ENCODE peak calls at places on chromosomes 2 and 18, in ten cellular contexts. One of them, this sample, is unnamed.

GRCh38 chr2:29459445-29460179 is 344.4 kb downstream of the CLIP4 start:
- DNase-seq in heart left ventricle: no peak
- DNase-seq in D341Med: no peak
- DNase-seq in NCI-H82: no peak
- DNase-seq in EH: peak
- DNase-seq in ureter: no peak
- DNase-seq in GM04504: peak
- DNase-seq in A172: no peak
- DNase-seq in kidney tubule cell: peak
- DNase-seq in SK-N-DZ: no peak
- DNase-seq in this sample: peak

GRCh38 chr18:46622999-46623398 is 34.0 kb downstream of the LOXHD1 start:
- DNase-seq in heart left ventricle: no peak
- DNase-seq in D341Med: peak
- DNase-seq in NCI-H82: peak
- DNase-seq in EH: peak
- DNase-seq in ureter: no peak
- DNase-seq in GM04504: no peak
- DNase-seq in A172: no peak
- DNase-seq in kidney tubule cell: peak
- DNase-seq in SK-N-DZ: no peak
- DNase-seq in this sample: peak

GRCh38 chr18:8667846-8668245 is 37.5 kb upstream of the MTCL1 start:
- DNase-seq in heart left ventricle: no peak
- DNase-seq in D341Med: no peak
- DNase-seq in NCI-H82: no peak
- DNase-seq in EH: peak
- DNase-seq in ureter: no peak
- DNase-seq in GM04504: no peak
- DNase-seq in A172: no peak
- DNase-seq in kidney tubule cell: no peak
- DNase-seq in SK-N-DZ: no peak
- DNase-seq in this sample: no peak

GRCh38 chr18:21391074-21391673 is 149.1 kb downstream of the GREB1L start:
- DNase-seq in heart left ventricle: no peak
- DNase-seq in D341Med: no peak
- DNase-seq in NCI-H82: no peak
- DNase-seq in EH: peak
- DNase-seq in ureter: no peak
- DNase-seq in GM04504: peak
- DNase-seq in A172: peak
- DNase-seq in kidney tubule cell: peak
- DNase-seq in SK-N-DZ: no peak
- DNase-seq in this sample: peak

GRCh38 chr2:54683596-54683995 is 39.9 kb upstream of the EML6 start:
- DNase-seq in heart left ventricle: no peak
- DNase-seq in D341Med: no peak
- DNase-seq in NCI-H82: no peak
- DNase-seq in EH: no peak
- DNase-seq in ureter: no peak
- DNase-seq in GM04504: no peak
- DNase-seq in A172: no peak
- DNase-seq in kidney tubule cell: no peak
- DNase-seq in SK-N-DZ: no peak
- DNase-seq in this sample: no peak

GRCh38 chr2:165471349-165471975 is 2.0 kb downstream of the CSRNP3 start:
- DNase-seq in heart left ventricle: no peak
- DNase-seq in D341Med: no peak
- DNase-seq in NCI-H82: peak
- DNase-seq in EH: no peak
- DNase-seq in ureter: no peak
- DNase-seq in GM04504: no peak
- DNase-seq in A172: no peak
- DNase-seq in kidney tubule cell: no peak
- DNase-seq in SK-N-DZ: peak
- DNase-seq in this sample: no peak

GRCh38 chr2:150478206-150478974 is 9.1 kb downstream of the RND3 start:
- DNase-seq in heart left ventricle: no peak
- DNase-seq in D341Med: no peak
- DNase-seq in NCI-H82: no peak
- DNase-seq in EH: peak
- DNase-seq in ureter: no peak
- DNase-seq in GM04504: peak
- DNase-seq in A172: no peak
- DNase-seq in kidney tubule cell: peak
- DNase-seq in SK-N-DZ: no peak
- DNase-seq in this sample: no peak

GRCh38 chr2:208077286-208077685 is 47.0 kb downstream of the CRYGD start:
- DNase-seq in heart left ventricle: no peak
- DNase-seq in D341Med: no peak
- DNase-seq in NCI-H82: no peak
- DNase-seq in EH: peak
- DNase-seq in ureter: no peak
- DNase-seq in GM04504: no peak
- DNase-seq in A172: no peak
- DNase-seq in kidney tubule cell: no peak
- DNase-seq in SK-N-DZ: no peak
- DNase-seq in this sample: no peak

GRCh38 chr2:32003791-32004190 is 7.0 kb downstream of the MEMO1 start:
- DNase-seq in heart left ventricle: no peak
- DNase-seq in D341Med: no peak
- DNase-seq in NCI-H82: no peak
- DNase-seq in EH: no peak
- DNase-seq in ureter: no peak
- DNase-seq in GM04504: no peak
- DNase-seq in A172: no peak
- DNase-seq in kidney tubule cell: no peak
- DNase-seq in SK-N-DZ: no peak
- DNase-seq in this sample: no peak

GRCh38 chr18:59957957-59958356 is 58.2 kb downstream of the PMAIP1 start:
- DNase-seq in heart left ventricle: peak
- DNase-seq in D341Med: peak
- DNase-seq in NCI-H82: peak
- DNase-seq in EH: peak
- DNase-seq in ureter: peak
- DNase-seq in GM04504: peak
- DNase-seq in A172: peak
- DNase-seq in kidney tubule cell: peak
- DNase-seq in SK-N-DZ: peak
- DNase-seq in this sample: no peak

GRCh38 chr2:239811806-239812560 is 213.2 kb downstream of the NDUFA10 start:
- DNase-seq in heart left ventricle: peak
- DNase-seq in D341Med: no peak
- DNase-seq in NCI-H82: no peak
- DNase-seq in EH: no peak
- DNase-seq in ureter: no peak
- DNase-seq in GM04504: no peak
- DNase-seq in A172: no peak
- DNase-seq in kidney tubule cell: no peak
- DNase-seq in SK-N-DZ: no peak
- DNase-seq in this sample: no peak

GRCh38 chr2:74516070-74516633 is 1.9 kb downstream of the TLX2 start:
- DNase-seq in heart left ventricle: peak
- DNase-seq in D341Med: peak
- DNase-seq in NCI-H82: peak
- DNase-seq in EH: no peak
- DNase-seq in ureter: no peak
- DNase-seq in GM04504: no peak
- DNase-seq in A172: no peak
- DNase-seq in kidney tubule cell: peak
- DNase-seq in SK-N-DZ: peak
- DNase-seq in this sample: peak

GRCh38 chr2:9249036-9249800 is 42.6 kb downstream of the ASAP2 start:
- DNase-seq in heart left ventricle: peak
- DNase-seq in D341Med: no peak
- DNase-seq in NCI-H82: no peak
- DNase-seq in EH: peak
- DNase-seq in ureter: no peak
- DNase-seq in GM04504: peak
- DNase-seq in A172: peak
- DNase-seq in kidney tubule cell: peak
- DNase-seq in SK-N-DZ: no peak
- DNase-seq in this sample: peak

GRCh38 chr2:16012626-16013501 is 72.5 kb downstream of the MYCN start:
- DNase-seq in heart left ventricle: no peak
- DNase-seq in D341Med: no peak
- DNase-seq in NCI-H82: no peak
- DNase-seq in EH: no peak
- DNase-seq in ureter: peak
- DNase-seq in GM04504: no peak
- DNase-seq in A172: no peak
- DNase-seq in kidney tubule cell: peak
- DNase-seq in SK-N-DZ: no peak
- DNase-seq in this sample: peak

GRCh38 chr2:70779911-70780580 is 10.4 kb downstream of the FIGLA start:
- DNase-seq in heart left ventricle: no peak
- DNase-seq in D341Med: no peak
- DNase-seq in NCI-H82: no peak
- DNase-seq in EH: peak
- DNase-seq in ureter: no peak
- DNase-seq in GM04504: peak
- DNase-seq in A172: peak
- DNase-seq in kidney tubule cell: peak
- DNase-seq in SK-N-DZ: no peak
- DNase-seq in this sample: peak